ENCODE peak calls at places on chromosomes 16 and 17, in six cellular contexts. M, W, L, U, X and K are unnamed samples.

GRCh38 chr17:78924481-78925151 is 571 bp downstream of the TIMP2 start:
- DNase-seq in M (peak), W (no peak), L (no peak), U (peak), X (no peak), K (no peak)

GRCh38 chr17:78653382-78653781 is 76.2 kb upstream of the DNAH17 start:
- DNase-seq in M (no peak), W (no peak), L (no peak), U (peak), X (no peak), K (no peak)

GRCh38 chr16:78122774-78123315 is 23.4 kb downstream of the WWOX start:
- DNase-seq in M (peak), W (no peak), L (peak), U (peak), X (peak), K (no peak)

GRCh38 chr17:62630365-62631085 is 3.1 kb downstream of the MRC2 start:
- DNase-seq in M (no peak), W (no peak), L (no peak), U (peak), X (no peak), K (no peak)

GRCh38 chr16:5396880-5397279 is 299.3 kb upstream of the EEF2KMT start:
- DNase-seq in M (no peak), W (no peak), L (no peak), U (no peak), X (no peak), K (no peak)

GRCh38 chr16:4460936-4461249 is 13.5 kb downstream of the NMRAL1 start:
- DNase-seq in M (no peak), W (no peak), L (no peak), U (no peak), X (no peak), K (no peak)

GRCh38 chr16:19411298-19411697 is 6.4 kb upstream of the TMC5 start:
- DNase-seq in M (no peak), W (no peak), L (no peak), U (no peak), X (no peak), K (no peak)

GRCh38 chr16:86575754-86576557 is 2.4 kb upstream of the FOXL1 start:
- DNase-seq in M (peak), W (peak), L (peak), U (peak), X (peak), K (peak)

GRCh38 chr17:44102845-44103622 is 20.4 kb downstream of the HDAC5 start:
- DNase-seq in M (no peak), W (peak), L (no peak), U (no peak), X (no peak), K (no peak)

GRCh38 chr17:59893617-59894100 is 738 bp downstream of the RPS6KB1 start:
- DNase-seq in M (peak), W (no peak), L (peak), U (peak), X (no peak), K (no peak)

GRCh38 chr17:52648995-52649394 is 490.5 kb upstream of the CA10 start:
- DNase-seq in M (no peak), W (no peak), L (no peak), U (no peak), X (no peak), K (no peak)

GRCh38 chr17:82031885-82032627 is 578 bp downstream of the RAC3 start:
- DNase-seq in M (peak), W (no peak), L (no peak), U (no peak), X (no peak), K (no peak)

GRCh38 chr16:86566601-86566965 is at the start of gene FOXC2:
- DNase-seq in M (peak), W (peak), L (peak), U (peak), X (peak), K (peak)

GRCh38 chr16:75081179-75081859 is 35.3 kb downstream of the LDHD start:
- DNase-seq in M (no peak), W (no peak), L (no peak), U (no peak), X (no peak), K (no peak)

GRCh38 chr16:59342669-59343068 is 608.6 kb upstream of the GOT2 start:
- DNase-seq in M (no peak), W (no peak), L (no peak), U (no peak), X (no peak), K (no peak)

GRCh38 chr16:64061621-64062020 is 1060.2 kb downstream of the CDH11 start:
- DNase-seq in M (no peak), W (no peak), L (no peak), U (no peak), X (no peak), K (no peak)

GRCh38 chr17:65931246-65932149 is 260.4 kb downstream of the CEP112 start:
- DNase-seq in M (no peak), W (peak), L (no peak), U (peak), X (no peak), K (no peak)

GRCh38 chr16:85800321-85800669 is 800 bp downstream of the COX4I1 start:
- DNase-seq in M (peak), W (no peak), L (no peak), U (peak), X (no peak), K (no peak)

GRCh38 chr17:18247613-18248001 is 10.9 kb downstream of the FLII start:
- DNase-seq in M (no peak), W (peak), L (no peak), U (no peak), X (no peak), K (no peak)

GRCh38 chr17:18246109-18246725 is 12.3 kb downstream of the FLII start:
- DNase-seq in M (no peak), W (no peak), L (no peak), U (no peak), X (no peak), K (no peak)

GRCh38 chr17:18248300-18248731 is 10.2 kb downstream of the FLII start:
- DNase-seq in M (peak), W (peak), L (peak), U (peak), X (peak), K (no peak)

GRCh38 chr17:18248811-18249210 is 9.7 kb downstream of the FLII start:
- DNase-seq in M (no peak), W (no peak), L (no peak), U (no peak), X (no peak), K (no peak)

DNA sequence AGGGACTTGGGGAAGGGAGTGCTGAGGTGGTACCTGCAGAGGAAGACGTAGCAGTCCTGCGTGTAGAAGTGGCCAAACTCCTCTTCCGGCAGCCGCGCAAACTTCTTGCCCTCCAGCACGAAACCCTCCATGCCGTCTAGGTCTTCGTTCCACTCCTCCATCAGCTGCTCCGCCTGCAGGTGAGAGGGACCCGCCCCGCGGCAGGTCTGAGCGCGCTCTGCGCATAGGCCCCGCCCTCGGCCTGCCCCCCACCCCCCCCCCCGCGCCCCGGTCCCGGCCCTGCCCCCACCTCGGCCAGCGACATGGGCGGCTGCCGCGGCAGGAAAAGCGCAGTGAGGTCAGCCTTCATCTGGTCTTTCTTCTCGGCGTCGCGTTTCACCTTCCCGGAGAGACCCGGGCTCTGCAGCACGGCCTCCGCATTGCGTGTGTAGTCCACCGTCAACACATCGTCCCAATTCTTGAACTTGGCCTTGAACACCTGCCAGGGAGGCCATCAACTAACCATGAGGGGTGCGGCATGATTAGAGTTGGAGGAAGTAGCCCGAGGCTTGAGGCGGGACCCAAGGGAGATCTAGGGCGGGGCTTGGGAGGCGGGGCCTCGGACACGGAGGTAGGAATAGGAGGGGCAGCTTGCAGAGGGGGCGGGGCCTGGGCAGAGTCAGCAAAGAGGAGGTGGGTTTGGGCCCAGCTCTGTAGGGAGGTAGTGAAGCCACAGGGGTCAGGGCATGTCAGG is 11.5 kb downstream of the FLII start:
- DNase-seq in M (peak), W (peak), L (peak), U (peak), X (no peak), K (no peak)
- H3K4me3 ChIP-seq in M (peak), W (peak), L (no peak), U (no peak), X (no peak), K (no peak)

GRCh38 chr17:77428020-77428781 is 287.4 kb downstream of the SEC14L1 start:
- DNase-seq in M (no peak), W (no peak), L (no peak), U (no peak), X (no peak), K (no peak)
- H3K27ac ChIP-seq in M (no peak), W (peak), L (peak), U (peak), X (peak), K (peak)

DNA sequence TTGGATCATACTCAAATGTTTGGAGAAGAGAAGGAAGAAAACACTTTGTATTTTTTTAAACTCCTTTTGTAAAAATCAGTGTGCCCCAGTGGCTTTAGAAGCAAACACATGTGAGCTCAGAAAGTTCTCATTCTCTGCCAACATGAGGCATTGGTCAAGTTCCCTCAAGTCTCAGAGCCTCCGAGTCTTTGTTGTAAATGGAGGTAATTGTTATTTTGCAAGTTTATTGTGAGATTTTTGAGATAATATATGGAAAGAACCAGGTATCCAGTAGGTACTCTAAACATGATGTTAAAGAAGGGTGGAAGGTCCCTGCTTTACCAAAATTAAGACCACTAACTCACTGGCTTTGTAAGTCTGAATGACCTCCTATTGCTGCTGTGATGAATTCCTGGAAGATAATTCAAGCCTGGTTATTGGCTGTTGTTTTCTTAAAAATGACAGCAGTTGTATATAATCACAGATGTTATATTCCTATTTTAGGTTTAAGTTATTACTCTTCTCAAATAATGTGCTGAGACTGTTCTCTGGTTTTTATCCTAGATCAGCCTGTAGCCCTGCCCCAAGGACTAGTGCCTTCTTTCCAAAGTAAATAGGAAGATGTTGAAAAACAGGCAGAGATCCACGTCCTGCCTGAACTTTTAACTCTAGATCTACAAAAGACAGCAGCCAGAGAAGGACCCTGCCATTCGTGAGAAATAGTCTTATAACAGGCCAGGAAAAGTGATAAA is 2.4 kb downstream of the HLF start:
- DNase-seq in M (no peak), W (no peak), L (no peak), U (peak), X (no peak), K (no peak)
- H3K4me3 ChIP-seq in M (no peak), W (peak), L (no peak), U (no peak), X (no peak), K (peak)

GRCh38 chr16:12377497-12377896 is 401.0 kb downstream of the SNX29 start:
- DNase-seq in M (no peak), W (no peak), L (no peak), U (no peak), X (no peak), K (no peak)
- H3K27ac ChIP-seq in M (no peak), W (no peak), L (no peak), U (no peak), X (peak), K (no peak)

GRCh38 chr16:9095998-9096397 is 4.6 kb downstream of the HAPSTR1 start:
- DNase-seq in M (no peak), W (no peak), L (no peak), U (no peak), X (no peak), K (no peak)
- H3K4me3 ChIP-seq in M (peak), W (peak), L (peak), U (peak), X (peak), K (peak)

GRCh38 chr17:58416396-58416795 is 938 bp downstream of the RNF43 start:
- DNase-seq in M (no peak), W (no peak), L (no peak), U (no peak), X (no peak), K (no peak)
- H3K27ac ChIP-seq in M (no peak), W (peak), L (peak), U (no peak), X (no peak), K (no peak)

DNA sequence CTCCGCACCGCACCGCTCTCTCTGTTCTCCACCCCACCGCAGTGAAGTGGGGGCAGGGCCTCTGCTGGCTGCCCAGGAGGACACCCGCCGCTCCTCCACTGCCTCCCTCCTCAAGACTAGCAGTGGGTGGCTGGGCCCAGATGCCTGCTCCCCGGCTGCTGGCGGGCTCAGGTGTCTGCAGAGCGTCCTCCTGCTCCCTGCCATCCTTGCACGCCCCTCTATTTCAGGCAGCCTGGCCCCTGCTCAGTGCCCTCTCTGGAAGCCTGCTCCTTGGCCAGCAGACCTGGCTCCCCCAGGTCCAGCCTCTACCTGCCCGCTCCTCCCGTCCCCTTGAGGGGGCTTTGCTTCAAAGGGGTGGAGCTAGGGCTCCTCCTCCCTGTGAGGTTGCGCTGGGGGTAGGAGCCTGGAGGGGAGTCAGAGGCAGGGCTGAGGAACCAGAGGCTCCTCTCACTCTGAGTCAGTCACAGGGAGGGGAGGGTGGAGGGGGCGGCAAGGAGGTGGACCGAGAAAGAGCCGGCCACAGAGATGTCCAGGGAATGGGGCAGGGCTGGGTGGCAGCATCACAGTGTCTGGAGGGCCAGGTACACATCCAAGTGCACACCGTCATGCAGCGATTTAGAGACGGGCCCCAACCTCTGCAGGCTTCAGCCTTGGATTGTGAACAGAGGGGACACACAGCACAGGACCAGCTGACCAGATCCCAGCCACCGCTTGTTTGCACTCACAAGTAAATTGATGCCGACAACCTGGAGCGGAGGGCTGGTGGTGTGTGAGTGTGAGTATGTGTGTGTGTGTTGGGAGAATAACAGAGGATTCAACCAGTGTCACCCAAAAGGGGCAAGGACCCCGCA is 9.8 kb upstream of the TMEM92 start:
- DNase-seq in M (peak), W (no peak), L (no peak), U (peak), X (no peak), K (no peak)
- H3K4me3 ChIP-seq in M (peak), W (no peak), L (no peak), U (peak), X (no peak), K (no peak)

GRCh38 chr17:42684929-42685556 is 2.7 kb downstream of the CNTNAP1 start:
- DNase-seq in M (no peak), W (no peak), L (no peak), U (no peak), X (no peak), K (no peak)

GRCh38 chr17:42684033-42684625 is 1.8 kb downstream of the CNTNAP1 start:
- DNase-seq in M (no peak), W (no peak), L (no peak), U (no peak), X (no peak), K (no peak)

GRCh38 chr17:42681976-42682375 is 333 bp upstream of the CCR10 start:
- DNase-seq in M (no peak), W (no peak), L (no peak), U (no peak), X (no peak), K (no peak)

GRCh38 chr17:42682400-42683384 is at the start of gene CNTNAP1:
- DNase-seq in M (peak), W (peak), L (peak), U (peak), X (no peak), K (no peak)

GRCh38 chr17:42683407-42684031 is 1.2 kb downstream of the CNTNAP1 start:
- DNase-seq in M (peak), W (peak), L (no peak), U (no peak), X (no peak), K (no peak)
- H3K27ac ChIP-seq in M (no peak), W (peak), L (peak), U (no peak), X (peak), K (no peak)

GRCh38 chr17:75077490-75078096 is 10.2 kb upstream of the SLC16A5 start:
- DNase-seq in M (no peak), W (peak), L (no peak), U (peak), X (no peak), K (no peak)
- H3K4me3 ChIP-seq in M (no peak), W (peak), L (no peak), U (no peak), X (no peak), K (peak)